ENCODE peak calls at places on chromosomes 2 and 18, in seven cellular contexts. J, T, N, G, U, S and W are unnamed samples.
A peak's percentile ranks its signal among the peaks of the same experiment; 100 is the strongest.

GRCh38 chr2:10303174-10303633 is 500 bp downstream of the HPCAL1 start:
- DNase-seq in J (no peak), T (peak; percentile 55), N (no peak), G (no peak), U (peak; percentile 32), S (no peak), W (no peak)

GRCh38 chr2:45382744-45383143 is 228.3 kb downstream of the SRBD1 start:
- DNase-seq in J (no peak), T (no peak), N (no peak), G (peak; percentile 82), U (no peak), S (no peak), W (no peak)

GRCh38 chr2:149661844-149662243 is 74.3 kb upstream of the MMADHC start:
- DNase-seq in J (no peak), T (peak; percentile 67), N (no peak), G (peak; percentile 91), U (no peak), S (peak; percentile 25), W (no peak)

GRCh38 chr2:84919885-84920580 is 14.6 kb downstream of the TMSB10 start:
- DNase-seq in J (peak; percentile 77), T (no peak), N (peak; percentile 88), G (peak; percentile 91), U (peak; percentile 80), S (peak; percentile 42), W (peak; percentile 81)

GRCh38 chr18:59787998-59788875 is 91.0 kb upstream of the CCBE1 start:
- DNase-seq in J (no peak), T (no peak), N (peak; percentile 10), G (no peak), U (peak; percentile 21), S (no peak), W (no peak)

GRCh38 chr2:47080888-47081301 is 74.2 kb downstream of the STPG4 start:
- DNase-seq in J (peak; percentile 51), T (no peak), N (no peak), G (no peak), U (no peak), S (no peak), W (no peak)

GRCh38 chr18:56637897-56638231 is 528 bp downstream of the TXNL1 start:
- DNase-seq in J (no peak), T (peak; percentile 41), N (no peak), G (no peak), U (no peak), S (peak; percentile 31), W (no peak)

GRCh38 chr2:134258684-134259408 is 5.0 kb downstream of the MGAT5 start:
- DNase-seq in J (no peak), T (no peak), N (no peak), G (no peak), U (no peak), S (peak; percentile 21), W (peak; percentile 64)

GRCh38 chr2:185978634-185979405 is 240.2 kb downstream of the FSIP2 start:
- DNase-seq in J (no peak), T (no peak), N (no peak), G (no peak), U (no peak), S (no peak), W (no peak)

GRCh38 chr2:9980520-9980919 is 29.0 kb downstream of the GRHL1 start:
- DNase-seq in J (no peak), T (no peak), N (no peak), G (no peak), U (no peak), S (no peak), W (no peak)

GRCh38 chr2:120999374-121000097 is 263.9 kb downstream of the GLI2 start:
- DNase-seq in J (no peak), T (no peak), N (no peak), G (no peak), U (no peak), S (no peak), W (no peak)

GRCh38 chr2:28206786-28207185 is 185.9 kb upstream of the FOSL2 start:
- DNase-seq in J (no peak), T (no peak), N (no peak), G (peak; percentile 76), U (no peak), S (no peak), W (no peak)

GRCh38 chr2:131801210-131801744 is 273.6 kb downstream of the CCDC74A start:
- DNase-seq in J (no peak), T (no peak), N (no peak), G (no peak), U (no peak), S (no peak), W (no peak)

GRCh38 chr2:84906900-84907714 is 1.7 kb downstream of the TMSB10 start:
- DNase-seq in J (peak; percentile 83), T (peak; percentile 47), N (peak; percentile 93), G (peak; percentile 72), U (peak; percentile 70), S (peak; percentile 69), W (peak; percentile 82)

GRCh38 chr2:128322651-128323491 is 4.2 kb upstream of the HS6ST1 start:
- DNase-seq in J (peak; percentile 75), T (no peak), N (no peak), G (no peak), U (peak; percentile 34), S (no peak), W (peak; percentile 52)

GRCh38 chr2:70984576-70985282 is 6.3 kb downstream of the ANKRD53 start:
- DNase-seq in J (peak; percentile 71), T (peak; percentile 59), N (peak; percentile 79), G (peak; percentile 58), U (no peak), S (peak; percentile 70), W (peak; percentile 89)

GRCh38 chr2:197255550-197255949 is 55.0 kb downstream of the ANKRD44 start:
- DNase-seq in J (peak; percentile 88), T (peak; percentile 17), N (no peak), G (no peak), U (peak; percentile 21), S (peak; percentile 75), W (peak; percentile 89)

GRCh38 chr2:162085090-162085891 is 11.3 kb upstream of the DPP4 start:
- DNase-seq in J (no peak), T (no peak), N (no peak), G (no peak), U (no peak), S (no peak), W (no peak)

GRCh38 chr2:68223419-68223818 is 28.9 kb downstream of the PPP3R1 start:
- DNase-seq in J (no peak), T (no peak), N (no peak), G (no peak), U (no peak), S (no peak), W (no peak)

GRCh38 chr2:218405365-218406208 is 5.9 kb downstream of the CTDSP1 start:
- DNase-seq in J (peak; percentile 80), T (no peak), N (no peak), G (no peak), U (peak; percentile 60), S (no peak), W (peak; percentile 69)
- H3K4me1 ChIP-seq in J (no peaks in the 10 kb centered on the region), T (peaks cover 50% of the 10 kb centered on the region), N (peaks cover 32% of the 10 kb centered on the region), G (peaks cover 26% of the 10 kb centered on the region), U (peaks cover 30% of the 10 kb centered on the region), S (peaks cover 45% of the 10 kb centered on the region), W (peaks cover 31% of the 10 kb centered on the region)

DNA sequence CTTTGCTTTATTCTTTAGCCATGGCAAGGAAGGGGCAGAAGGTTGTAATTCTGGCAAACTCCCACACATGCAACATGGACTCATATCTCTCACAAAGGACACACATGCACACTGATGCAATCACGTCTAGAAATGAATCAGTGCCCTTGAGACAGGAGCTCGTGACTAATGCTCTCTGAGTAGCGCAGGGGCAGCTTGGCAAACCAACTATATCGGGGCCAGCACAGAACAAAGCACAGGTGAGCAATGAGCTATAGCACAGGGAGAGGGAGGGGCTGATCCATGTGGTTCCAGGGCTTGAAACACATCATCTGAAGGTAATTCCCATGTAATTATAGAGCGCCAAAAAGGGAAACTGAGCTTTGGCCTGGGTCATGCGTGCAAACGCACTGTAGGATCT is 165.2 kb upstream of the KLF7 start:
- DNase-seq in J (no peak), T (peak; percentile 22), N (peak; percentile 25), G (peak; percentile 93), U (peak; percentile 60), S (no peak), W (no peak)
- TF ChIP-seq POLR2A in J (no peak), T (no peak), N (no peak), G (no peak), U (no peak), S (no peak), W (no peak)

GRCh38 chr2:98473995-98474780 is 29.5 kb downstream of the INPP4A start:
- DNase-seq in J (peak; percentile 58), T (no peak), N (no peak), G (no peak), U (no peak), S (no peak), W (no peak)
- H3K4me1 ChIP-seq in J (no peaks in the 10 kb centered on the region), T (peaks cover 25% of the 10 kb centered on the region), N (peaks cover 14% of the 10 kb centered on the region), G (peaks cover under 1% of the 10 kb centered on the region), U (peaks cover 4% of the 10 kb centered on the region), S (peaks cover 58% of the 10 kb centered on the region), W (no peaks in the 10 kb centered on the region)

GRCh38 chr2:143132360-143132759 is 3.1 kb downstream of the ARHGAP15 start:
- DNase-seq in J (no peak), T (no peak), N (no peak), G (no peak), U (no peak), S (no peak), W (no peak)

GRCh38 chr2:143123911-143124310 is 5.3 kb upstream of the ARHGAP15 start:
- DNase-seq in J (no peak), T (no peak), N (no peak), G (no peak), U (no peak), S (no peak), W (no peak)

GRCh38 chr2:143133783-143134182 is 4.6 kb downstream of the ARHGAP15 start:
- DNase-seq in J (no peak), T (no peak), N (no peak), G (no peak), U (no peak), S (no peak), W (no peak)

GRCh38 chr2:143125647-143126046 is 3.6 kb upstream of the ARHGAP15 start:
- DNase-seq in J (no peak), T (no peak), N (no peak), G (no peak), U (no peak), S (no peak), W (no peak)

DNA sequence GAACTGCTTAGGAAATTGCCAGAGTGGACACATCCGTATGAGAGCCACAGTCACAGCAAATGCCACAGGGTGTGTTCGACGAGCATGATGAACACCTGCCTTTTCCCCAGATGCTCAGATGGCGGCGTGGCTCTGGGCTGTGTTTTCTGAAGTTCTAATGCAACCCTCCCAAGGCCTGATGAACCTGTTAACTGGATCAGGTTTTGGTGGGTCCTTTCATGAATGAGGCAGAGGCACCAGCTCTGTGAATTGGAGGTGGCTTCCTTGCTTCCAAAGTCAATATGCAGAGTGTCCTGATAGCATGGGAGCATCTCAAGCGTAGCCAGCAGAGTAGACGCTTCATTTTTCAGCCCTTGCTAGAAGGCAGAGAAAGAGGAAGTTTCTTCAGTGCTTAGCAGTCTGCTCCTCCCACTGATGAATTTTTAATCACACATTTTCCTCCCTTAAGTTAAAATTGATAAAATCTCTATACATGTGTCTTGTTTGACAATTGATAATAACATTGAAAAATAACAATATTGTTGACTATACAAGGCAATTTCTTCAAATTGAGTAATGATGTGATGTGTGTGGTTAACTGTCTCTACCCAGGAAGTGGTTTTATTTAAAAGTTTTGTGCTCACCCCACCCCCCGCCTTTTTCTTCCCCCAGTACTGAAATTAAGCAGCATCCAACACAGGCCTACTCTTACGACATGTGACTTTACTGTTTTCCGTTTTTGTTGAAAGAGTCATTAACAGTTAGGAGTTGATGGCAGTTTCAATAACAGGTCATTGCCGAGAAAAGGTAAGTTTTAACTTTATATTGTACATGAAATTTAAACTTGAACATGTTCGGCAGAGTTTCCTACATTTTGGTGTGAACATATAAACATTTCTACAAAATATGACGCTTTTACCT is at the start of gene ARHGAP15:
- DNase-seq in J (no peak), T (peak; percentile 12), N (no peak), G (no peak), U (no peak), S (peak; percentile 39), W (peak; percentile 87)
- TF ChIP-seq POLR2A in J (no peak), T (no peak), N (no peak), G (no peak), U (no peak), S (peak; percentile 40), W (no peak)